ENCODE peak calls at places on chromosomes 13 and 19, in nine cellular contexts. J, B, M, P, G, N, A, Z and T are unnamed samples.
A peak's percentile ranks its signal among the peaks of the same experiment; 100 is the strongest.

GRCh38 chr19:47243364-47243775 is 12.4 kb upstream of the BBC3 start:
- DNase-seq in J (no peak), B (no peak), M (no peak), P (no peak), G (no peak), N (no peak), A (no peak), Z (no peak), T (no peak)

GRCh38 chr13:106566682-106567420 is 1.1 kb downstream of the ARGLU1 start:
- DNase-seq in J (no peak), B (peak; percentile 14), M (no peak), P (peak; percentile 75), G (no peak), N (peak; percentile 51), A (peak; percentile 79), Z (peak; percentile 62), T (peak; percentile 64)

GRCh38 chr13:80133631-80134083 is 207.3 kb downstream of the SPRY2 start:
- DNase-seq in J (no peak), B (no peak), M (no peak), P (no peak), G (no peak), N (no peak), A (no peak), Z (no peak), T (no peak)

GRCh38 chr13:48221301-48222190 is 11.5 kb upstream of the ITM2B start:
- DNase-seq in J (no peak), B (no peak), M (peak; percentile 38), P (no peak), G (no peak), N (no peak), A (no peak), Z (no peak), T (no peak)

GRCh38 chr19:16714702-16715294 is 4.8 kb upstream of the NWD1 start:
- DNase-seq in J (peak; percentile 48), B (peak; percentile 16), M (peak; percentile 10), P (peak; percentile 76), G (peak; percentile 42), N (peak; percentile 42), A (peak; percentile 91), Z (peak; percentile 46), T (peak; percentile 78)

GRCh38 chr13:100139822-100140221 is 50.9 kb downstream of the PCCA start:
- DNase-seq in J (no peak), B (no peak), M (no peak), P (no peak), G (no peak), N (no peak), A (no peak), Z (no peak), T (no peak)

GRCh38 chr19:2494084-2494446 is 18.1 kb downstream of the GADD45B start:
- DNase-seq in J (no peak), B (no peak), M (no peak), P (no peak), G (no peak), N (no peak), A (no peak), Z (peak; percentile 47), T (peak; percentile 40)

GRCh38 chr13:46484561-46484960 is 68.4 kb upstream of the LRCH1 start:
- DNase-seq in J (no peak), B (no peak), M (no peak), P (no peak), G (no peak), N (no peak), A (no peak), Z (no peak), T (no peak)

GRCh38 chr13:113906566-113906965 is 42.7 kb upstream of the GAS6 start:
- DNase-seq in J (no peak), B (no peak), M (no peak), P (no peak), G (no peak), N (no peak), A (peak; percentile 30), Z (no peak), T (no peak)

GRCh38 chr13:49220035-49220855 is at the start of gene MLNR:
- DNase-seq in J (peak; percentile 37), B (peak; percentile 17), M (peak; percentile 23), P (peak; percentile 76), G (peak; percentile 49), N (no peak), A (peak; percentile 91), Z (no peak), T (peak; percentile 64)

GRCh38 chr19:40431698-40432097 is 5.9 kb upstream of the SERTAD1 start:
- DNase-seq in J (no peak), B (no peak), M (no peak), P (no peak), G (no peak), N (no peak), A (no peak), Z (no peak), T (no peak)

GRCh38 chr19:19105365-19106060 is 32.8 kb downstream of the TMEM161A start:
- DNase-seq in J (no peak), B (no peak), M (no peak), P (peak; percentile 96), G (no peak), N (peak; percentile 58), A (peak; percentile 95), Z (peak; percentile 60), T (no peak)

GRCh38 chr19:33449799-33450198 is 71.8 kb downstream of the PEPD start:
- DNase-seq in J (no peak), B (no peak), M (no peak), P (no peak), G (no peak), N (no peak), A (no peak), Z (no peak), T (no peak)

GRCh38 chr13:44331912-44332840 is 41.4 kb upstream of the SERP2 start:
- DNase-seq in J (no peak), B (no peak), M (no peak), P (no peak), G (no peak), N (peak; percentile 52), A (no peak), Z (peak; percentile 93), T (peak; percentile 51)